ENCODE peak calls at places on chromosomes 16 and 17, in seven cellular contexts. One of them, this sample, is unnamed.

GRCh38 chr16:12553191-12553590 is 250.5 kb downstream of the CPPED1 start:
- DNase-seq in GM23338: no peak
- DNase-seq in A673: no peak
- DNase-seq in fibroblast of lung: no peak
- DNase-seq in psoas muscle: no peak
- DNase-seq in astrocyte of the cerebellum: no peak
- DNase-seq in epithelial cell of esophagus: peak; percentile 70
- DNase-seq in this sample: no peak

GRCh38 chr17:55706808-55707773 is 15.6 kb downstream of the TMEM100 start:
- DNase-seq in GM23338: peak; percentile 51
- DNase-seq in fibroblast of lung: no peak
- DNase-seq in A673: peak; percentile 82
- DNase-seq in astrocyte of the cerebellum: no peak
- DNase-seq in psoas muscle: no peak
- DNase-seq in epithelial cell of esophagus: no peak
- DNase-seq in this sample: no peak

GRCh38 chr17:34763727-34764665 is 184.6 kb downstream of the TMEM132E start:
- DNase-seq in psoas muscle: no peak
- DNase-seq in A673: no peak
- DNase-seq in GM23338: no peak
- DNase-seq in epithelial cell of esophagus: no peak
- DNase-seq in astrocyte of the cerebellum: no peak
- DNase-seq in fibroblast of lung: no peak
- DNase-seq in this sample: no peak

GRCh38 chr17:50117202-50118040 is 12.5 kb downstream of the SAMD14 start:
- DNase-seq in astrocyte of the cerebellum: no peak
- DNase-seq in fibroblast of lung: peak; percentile 70
- DNase-seq in epithelial cell of esophagus: peak; percentile 77
- DNase-seq in psoas muscle: peak; percentile 65
- DNase-seq in GM23338: peak; percentile 89
- DNase-seq in A673: peak; percentile 44
- DNase-seq in this sample: no peak

GRCh38 chr17:67390646-67391480 is 13.8 kb downstream of the PITPNC1 start:
- DNase-seq in A673: peak; percentile 38
- DNase-seq in GM23338: no peak
- DNase-seq in astrocyte of the cerebellum: peak; percentile 87
- DNase-seq in psoas muscle: no peak
- DNase-seq in fibroblast of lung: peak; percentile 98
- DNase-seq in epithelial cell of esophagus: peak; percentile 82
- DNase-seq in this sample: peak; percentile 63

GRCh38 chr17:81322271-81323082 is 27.4 kb upstream of the SLC38A10 start:
- DNase-seq in epithelial cell of esophagus: peak; percentile 26
- DNase-seq in astrocyte of the cerebellum: no peak
- DNase-seq in GM23338: peak; percentile 69
- DNase-seq in A673: peak; percentile 67
- DNase-seq in psoas muscle: no peak
- DNase-seq in fibroblast of lung: no peak
- DNase-seq in this sample: no peak

GRCh38 chr16:56400458-56400857 is 24.9 kb downstream of the AMFR start:
- DNase-seq in A673: no peak
- DNase-seq in GM23338: no peak
- DNase-seq in fibroblast of lung: peak; percentile 42
- DNase-seq in epithelial cell of esophagus: no peak
- DNase-seq in psoas muscle: no peak
- DNase-seq in astrocyte of the cerebellum: no peak
- DNase-seq in this sample: no peak

GRCh38 chr17:76752006-76752405 is 14.1 kb downstream of the MFSD11 start:
- DNase-seq in psoas muscle: no peak
- DNase-seq in astrocyte of the cerebellum: no peak
- DNase-seq in GM23338: no peak
- DNase-seq in fibroblast of lung: no peak
- DNase-seq in epithelial cell of esophagus: no peak
- DNase-seq in A673: no peak
- DNase-seq in this sample: no peak

GRCh38 chr17:42199411-42200011 is 5.2 kb upstream of the GHDC start:
- DNase-seq in epithelial cell of esophagus: no peak
- DNase-seq in GM23338: no peak
- DNase-seq in astrocyte of the cerebellum: no peak
- DNase-seq in A673: no peak
- DNase-seq in fibroblast of lung: no peak
- DNase-seq in psoas muscle: no peak
- DNase-seq in this sample: no peak

GRCh38 chr17:80422276-80422675 is 7.3 kb downstream of the ENDOV start:
- DNase-seq in psoas muscle: no peak
- DNase-seq in GM23338: no peak
- DNase-seq in fibroblast of lung: no peak
- DNase-seq in astrocyte of the cerebellum: no peak
- DNase-seq in epithelial cell of esophagus: no peak
- DNase-seq in A673: no peak
- DNase-seq in this sample: no peak

GRCh38 chr17:68197091-68197996 is 50.5 kb upstream of the AMZ2 start:
- DNase-seq in A673: peak; percentile 17
- DNase-seq in psoas muscle: peak; percentile 36
- DNase-seq in astrocyte of the cerebellum: no peak
- DNase-seq in GM23338: peak; percentile 51
- DNase-seq in epithelial cell of esophagus: no peak
- DNase-seq in fibroblast of lung: no peak
- DNase-seq in this sample: no peak

GRCh38 chr16:8850279-8850885 is 18.4 kb downstream of the CARHSP1 start:
- DNase-seq in psoas muscle: peak; percentile 65
- DNase-seq in fibroblast of lung: peak; percentile 81
- DNase-seq in GM23338: no peak
- DNase-seq in epithelial cell of esophagus: peak; percentile 91
- DNase-seq in astrocyte of the cerebellum: no peak
- DNase-seq in A673: no peak
- DNase-seq in this sample: peak; percentile 63

GRCh38 chr16:25707982-25708583 is 16.3 kb downstream of the HS3ST4 start:
- DNase-seq in GM23338: peak; percentile 80
- DNase-seq in psoas muscle: no peak
- DNase-seq in astrocyte of the cerebellum: no peak
- DNase-seq in epithelial cell of esophagus: peak; percentile 39
- DNase-seq in A673: peak; percentile 79
- DNase-seq in fibroblast of lung: no peak
- DNase-seq in this sample: peak; percentile 1

GRCh38 chr17:73508931-73509605 is 135.2 kb downstream of the SDK2 start:
- DNase-seq in astrocyte of the cerebellum: no peak
- DNase-seq in A673: no peak
- DNase-seq in psoas muscle: no peak
- DNase-seq in epithelial cell of esophagus: no peak
- DNase-seq in GM23338: no peak
- DNase-seq in fibroblast of lung: no peak
- DNase-seq in this sample: no peak

GRCh38 chr16:31273676-31274075 is 13.9 kb downstream of the ITGAM start:
- DNase-seq in A673: no peak
- DNase-seq in fibroblast of lung: no peak
- DNase-seq in GM23338: no peak
- DNase-seq in psoas muscle: no peak
- DNase-seq in epithelial cell of esophagus: peak; percentile 82
- DNase-seq in astrocyte of the cerebellum: no peak
- DNase-seq in this sample: peak; percentile 20

GRCh38 chr17:17853811-17854527 is 17.2 kb upstream of the SREBF1 start:
- DNase-seq in fibroblast of lung: no peak
- DNase-seq in GM23338: no peak
- DNase-seq in epithelial cell of esophagus: peak; percentile 81
- DNase-seq in astrocyte of the cerebellum: no peak
- DNase-seq in A673: no peak
- DNase-seq in psoas muscle: no peak
- DNase-seq in this sample: no peak

GRCh38 chr16:46727184-46727583 is 21.0 kb downstream of the MYLK3 start:
- DNase-seq in psoas muscle: no peak
- DNase-seq in epithelial cell of esophagus: no peak
- DNase-seq in GM23338: no peak
- DNase-seq in astrocyte of the cerebellum: no peak
- DNase-seq in fibroblast of lung: no peak
- DNase-seq in A673: no peak
- DNase-seq in this sample: no peak

GRCh38 chr17:66304304-66305174 is 2.1 kb downstream of the PRKCA start:
- DNase-seq in A673: peak; percentile 53
- DNase-seq in psoas muscle: no peak
- DNase-seq in astrocyte of the cerebellum: no peak
- DNase-seq in fibroblast of lung: peak; percentile 51
- DNase-seq in epithelial cell of esophagus: peak; percentile 15
- DNase-seq in GM23338: peak; percentile 80
- DNase-seq in this sample: no peak

GRCh38 chr16:86949116-86949515 is 368.1 kb downstream of the C16orf95 start:
- DNase-seq in GM23338: no peak
- DNase-seq in A673: no peak
- DNase-seq in epithelial cell of esophagus: peak; percentile 53
- DNase-seq in astrocyte of the cerebellum: no peak
- DNase-seq in psoas muscle: no peak
- DNase-seq in fibroblast of lung: no peak
- DNase-seq in this sample: no peak

GRCh38 chr17:39199673-39199985 is 454 bp upstream of the RPL19 start:
- DNase-seq in astrocyte of the cerebellum: no peak
- DNase-seq in A673: no peak
- DNase-seq in GM23338: no peak
- DNase-seq in fibroblast of lung: no peak
- DNase-seq in epithelial cell of esophagus: peak; percentile 43
- DNase-seq in psoas muscle: no peak
- DNase-seq in this sample: no peak

GRCh38 chr17:47811709-47812108 is 9.9 kb downstream of the OSBPL7 start:
- DNase-seq in A673: no peak
- DNase-seq in fibroblast of lung: no peak
- DNase-seq in GM23338: no peak
- DNase-seq in epithelial cell of esophagus: no peak
- DNase-seq in psoas muscle: no peak
- DNase-seq in astrocyte of the cerebellum: no peak
- DNase-seq in this sample: no peak

GRCh38 chr16:56401482-56401881 is 23.9 kb downstream of the AMFR start:
- DNase-seq in fibroblast of lung: no peak
- DNase-seq in GM23338: peak; percentile 66
- DNase-seq in psoas muscle: peak; percentile 46
- DNase-seq in astrocyte of the cerebellum: no peak
- DNase-seq in A673: peak; percentile 25
- DNase-seq in epithelial cell of esophagus: peak; percentile 38
- DNase-seq in this sample: no peak

DNA sequence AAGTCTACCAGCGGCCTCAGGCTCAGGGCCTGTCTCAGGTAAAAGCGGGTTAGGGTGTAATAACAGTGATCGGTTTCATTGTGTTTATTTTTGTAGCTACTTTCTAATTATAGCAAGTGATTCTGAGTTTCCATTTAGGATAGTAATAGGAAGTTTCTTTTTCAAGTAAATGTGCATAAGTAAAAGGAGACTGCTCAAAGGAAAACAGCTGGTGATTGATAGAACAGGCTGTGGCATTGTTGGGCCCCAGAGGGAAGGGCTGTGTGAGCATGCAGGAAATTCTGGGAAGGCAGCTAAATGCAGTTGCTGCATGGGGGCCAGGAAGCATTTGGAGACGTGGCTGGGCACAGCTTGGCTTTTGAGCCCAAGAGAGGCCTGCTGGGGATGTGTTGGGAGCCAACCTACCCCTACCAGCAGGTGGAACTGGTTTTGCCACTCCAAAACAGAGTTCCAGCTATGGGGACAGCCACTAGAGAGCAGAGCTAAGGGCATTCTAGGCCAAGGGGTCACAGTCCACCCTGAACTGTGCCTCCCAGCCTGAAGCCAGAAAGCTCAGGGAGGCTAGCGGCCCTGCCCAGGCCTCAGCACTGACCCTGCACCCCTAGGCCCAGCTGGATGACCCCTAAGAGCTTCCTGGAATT is 12.6 kb downstream of the SNX20 start:
- DNase-seq in A673: no peak
- DNase-seq in astrocyte of the cerebellum: no peak
- DNase-seq in epithelial cell of esophagus: peak; percentile 30
- DNase-seq in psoas muscle: no peak
- DNase-seq in GM23338: no peak
- DNase-seq in fibroblast of lung: no peak
- DNase-seq in this sample: no peak
- TF ChIP-seq CTCF in A673: no peak
- TF ChIP-seq CTCF in astrocyte of the cerebellum: no peak
- TF ChIP-seq CTCF in epithelial cell of esophagus: peak; percentile 19
- TF ChIP-seq CTCF in psoas muscle: no peak
- TF ChIP-seq CTCF in GM23338: no peak
- TF ChIP-seq CTCF in fibroblast of lung: no peak
- TF ChIP-seq CTCF in this sample: no peak

DNA sequence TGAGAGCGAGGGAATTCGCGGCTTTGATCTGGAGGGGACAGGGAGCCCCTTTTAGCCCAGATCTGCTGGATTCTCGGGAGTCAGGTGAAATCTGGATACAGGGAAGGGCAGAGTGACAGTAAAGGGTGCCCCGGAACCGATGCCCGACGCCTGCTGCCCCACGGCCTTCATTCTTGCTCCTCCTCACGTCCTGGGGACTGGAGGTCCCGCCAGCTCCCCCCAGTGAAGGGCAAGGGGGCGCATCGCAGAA is 596 bp downstream of the OR1F1 start:
- DNase-seq in epithelial cell of esophagus: no peak
- DNase-seq in fibroblast of lung: no peak
- DNase-seq in astrocyte of the cerebellum: no peak
- DNase-seq in A673: no peak
- DNase-seq in psoas muscle: no peak
- DNase-seq in GM23338: no peak
- DNase-seq in this sample: no peak
- H3K4me3 ChIP-seq in epithelial cell of esophagus: peak overlapping the region; percentile 62
- H3K4me3 ChIP-seq in fibroblast of lung: peak overlapping the region; percentile 67
- H3K4me3 ChIP-seq in astrocyte of the cerebellum: peak overlapping the region; percentile 44
- H3K4me3 ChIP-seq in A673: peak overlapping the region; percentile 75
- H3K4me3 ChIP-seq in psoas muscle: peak overlapping the region; percentile 1
- H3K4me3 ChIP-seq in GM23338: peak overlapping the region; percentile 99
- H3K4me3 ChIP-seq in this sample: peak overlapping the region; percentile 57

DNA sequence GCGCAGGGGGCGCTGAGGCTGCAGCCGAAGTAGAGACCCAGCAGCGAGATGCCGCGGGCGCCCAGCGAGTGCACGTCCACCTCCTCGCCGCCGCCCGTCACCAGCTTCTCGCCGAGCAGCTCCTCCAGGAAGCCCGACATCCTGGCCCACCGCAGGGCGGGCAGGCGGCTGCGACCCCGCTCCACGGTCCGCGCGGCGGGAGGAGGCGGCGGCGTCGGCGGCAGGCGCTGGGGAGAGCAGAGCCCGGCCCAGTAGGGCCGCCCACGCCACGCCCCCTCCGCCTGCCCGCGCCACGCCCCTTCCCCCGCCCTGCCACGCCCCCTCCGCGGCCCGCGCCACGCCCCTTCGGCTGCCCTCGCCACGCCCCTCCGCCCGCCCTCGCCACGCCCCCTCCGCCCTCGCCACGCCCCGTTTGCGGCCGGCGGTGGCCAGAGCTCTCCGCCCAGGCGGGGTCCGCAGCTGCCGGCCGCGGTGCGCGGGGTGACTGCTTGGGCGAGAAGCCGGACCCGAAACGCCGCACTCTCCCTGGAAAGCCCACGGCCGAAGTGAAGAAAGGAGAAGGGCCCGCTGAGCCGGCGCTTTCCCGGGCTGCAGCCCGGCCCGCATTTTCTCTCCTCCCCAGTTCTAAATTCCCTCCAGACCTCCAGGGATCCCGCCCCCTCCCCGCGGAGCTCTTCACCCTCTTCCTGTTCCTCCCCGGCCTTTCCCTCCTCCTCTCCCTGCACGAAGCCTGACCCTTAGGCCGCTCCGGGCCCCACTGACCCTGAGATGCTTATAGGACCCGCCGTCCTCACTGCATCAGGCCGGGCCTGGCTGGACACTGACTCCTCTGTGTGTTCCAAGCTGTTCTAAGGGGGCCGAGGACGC is at the start of gene NXN:
- DNase-seq in A673: peak; percentile 74
- DNase-seq in astrocyte of the cerebellum: no peak
- DNase-seq in epithelial cell of esophagus: peak; percentile 81
- DNase-seq in psoas muscle: peak; percentile 87
- DNase-seq in fibroblast of lung: peak; percentile 60
- DNase-seq in GM23338: peak; percentile 78
- DNase-seq in this sample: no peak
- TF ChIP-seq CTCF in A673: peak; percentile 27
- TF ChIP-seq CTCF in astrocyte of the cerebellum: peak; percentile 20
- TF ChIP-seq CTCF in epithelial cell of esophagus: no peak
- TF ChIP-seq CTCF in psoas muscle: peak; percentile 33
- TF ChIP-seq CTCF in fibroblast of lung: no peak
- TF ChIP-seq CTCF in GM23338: no peak
- TF ChIP-seq CTCF in this sample: no peak

GRCh38 chr17:63454915-63455314 is 8.8 kb upstream of the CYB561 start:
- DNase-seq in psoas muscle: no peak
- DNase-seq in astrocyte of the cerebellum: no peak
- DNase-seq in GM23338: no peak
- DNase-seq in A673: no peak
- DNase-seq in epithelial cell of esophagus: no peak
- DNase-seq in fibroblast of lung: no peak
- DNase-seq in this sample: no peak
- H3K4me3 ChIP-seq in psoas muscle: no peak overlapping the region
- H3K4me3 ChIP-seq in astrocyte of the cerebellum: no peak overlapping the region
- H3K4me3 ChIP-seq in GM23338: no peak overlapping the region
- H3K4me3 ChIP-seq in A673: no peak overlapping the region
- H3K4me3 ChIP-seq in epithelial cell of esophagus: no peak overlapping the region
- H3K4me3 ChIP-seq in fibroblast of lung: no peak overlapping the region
- H3K4me3 ChIP-seq in this sample: no peak overlapping the region

This sample was measured in HFF-Myc.